ENCODE peak calls at places on chromosome 7, in four cellular contexts. C is IMR-90, J is BJ, B is colonic mucosa. W is an unnamed sample.

GRCh38 chr7:17099083-17099973 is 199.1 kb upstream of the AHR start:
- DNase-seq in C (no peak), J (no peak), B (peak), W (no peak)

GRCh38 chr7:907158-907980 is 31.0 kb downstream of the GET4 start:
- DNase-seq in C (no peak), J (no peak), B (no peak), W (no peak)

GRCh38 chr7:24829787-24830186 is 72.5 kb upstream of the GSDME start:
- DNase-seq in C (peak), J (no peak), B (no peak), W (no peak)

GRCh38 chr7:84372155-84372621 is 177.6 kb upstream of the SEMA3A start:
- DNase-seq in C (peak), J (peak), B (no peak), W (peak)

GRCh38 chr7:137953692-137954470 is 48.0 kb downstream of the CREB3L2 start:
- DNase-seq in C (peak), J (no peak), B (peak), W (no peak)

GRCh38 chr7:123864966-123865365 is 20.0 kb downstream of the HYAL4 start:
- DNase-seq in C (no peak), J (no peak), B (no peak), W (no peak)

GRCh38 chr7:120043250-120043649 is 229.7 kb upstream of the KCND2 start:
- DNase-seq in C (no peak), J (no peak), B (no peak), W (no peak)

GRCh38 chr7:2460641-2461040 is 15.6 kb downstream of the GRIFIN start:
- DNase-seq in C (no peak), J (no peak), B (no peak), W (no peak)

GRCh38 chr7:104536956-104537355 is 208.6 kb downstream of the LHFPL3 start:
- DNase-seq in C (no peak), J (no peak), B (no peak), W (no peak)

GRCh38 chr7:102927303-102927933 is 14.6 kb downstream of the LRRC17 start:
- DNase-seq in C (no peak), J (no peak), B (no peak), W (no peak)

GRCh38 chr7:140638311-140638791 is 2.3 kb downstream of the DENND2A start:
- DNase-seq in C (peak), J (no peak), B (no peak), W (no peak)

GRCh38 chr7:140641532-140642191 is 1.0 kb upstream of the DENND2A start:
- DNase-seq in C (no peak), J (no peak), B (no peak), W (no peak)

GRCh38 chr7:140640727-140641531 is at the start of gene DENND2A:
- DNase-seq in C (peak), J (no peak), B (peak), W (no peak)

GRCh38 chr7:140640060-140640611 is 477 bp downstream of the DENND2A start:
- DNase-seq in C (peak), J (no peak), B (no peak), W (no peak)

GRCh38 chr7:140639366-140640053 is 1.1 kb downstream of the DENND2A start:
- DNase-seq in C (peak), J (peak), B (no peak), W (no peak)
- H3K4me3 ChIP-seq in C (peak), J (peak), B (peak), W (peak)

DNA sequence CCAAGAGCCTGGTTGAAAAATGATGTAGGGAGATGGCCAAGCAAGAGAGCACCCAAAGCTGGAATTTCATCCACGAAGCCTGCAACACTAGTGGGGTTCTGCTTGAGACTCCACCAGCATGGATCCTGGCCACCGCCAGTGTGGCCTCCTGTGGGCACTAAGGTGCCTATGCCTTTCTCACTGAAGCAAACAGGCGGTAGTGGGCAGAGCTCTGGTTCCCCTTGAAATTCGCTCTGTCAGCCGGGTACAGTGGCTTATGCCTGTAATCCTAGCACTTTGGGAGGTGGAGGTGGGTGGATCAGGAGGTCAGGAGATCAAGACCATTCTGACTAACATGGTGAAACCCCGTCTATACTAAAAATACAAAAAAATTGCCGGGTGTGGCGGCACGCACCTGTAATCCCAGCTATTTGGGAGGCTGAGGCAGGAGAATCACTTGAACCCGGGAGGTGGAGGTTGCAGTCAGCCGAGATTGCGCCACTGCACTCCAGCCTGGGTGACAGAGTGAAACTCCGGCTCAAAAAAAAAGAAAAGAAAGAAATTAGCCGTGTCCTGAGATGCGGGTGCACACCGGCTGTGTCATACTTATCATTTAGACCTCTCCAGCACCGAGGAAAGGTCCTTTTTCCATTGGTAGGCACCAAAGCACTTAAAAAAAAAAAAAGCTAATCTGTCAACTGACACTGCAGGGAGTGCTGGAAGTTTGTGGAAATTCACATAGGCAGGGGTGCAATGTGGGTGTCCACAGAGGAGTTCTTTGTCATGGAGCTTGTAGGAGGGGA is 28.3 kb downstream of the CCM2 start:
- DNase-seq in C (no peak), J (no peak), B (no peak), W (no peak)
- TF ChIP-seq CTCF in C (no peak), J (no peak), B (no peak), W (no peak)

DNA sequence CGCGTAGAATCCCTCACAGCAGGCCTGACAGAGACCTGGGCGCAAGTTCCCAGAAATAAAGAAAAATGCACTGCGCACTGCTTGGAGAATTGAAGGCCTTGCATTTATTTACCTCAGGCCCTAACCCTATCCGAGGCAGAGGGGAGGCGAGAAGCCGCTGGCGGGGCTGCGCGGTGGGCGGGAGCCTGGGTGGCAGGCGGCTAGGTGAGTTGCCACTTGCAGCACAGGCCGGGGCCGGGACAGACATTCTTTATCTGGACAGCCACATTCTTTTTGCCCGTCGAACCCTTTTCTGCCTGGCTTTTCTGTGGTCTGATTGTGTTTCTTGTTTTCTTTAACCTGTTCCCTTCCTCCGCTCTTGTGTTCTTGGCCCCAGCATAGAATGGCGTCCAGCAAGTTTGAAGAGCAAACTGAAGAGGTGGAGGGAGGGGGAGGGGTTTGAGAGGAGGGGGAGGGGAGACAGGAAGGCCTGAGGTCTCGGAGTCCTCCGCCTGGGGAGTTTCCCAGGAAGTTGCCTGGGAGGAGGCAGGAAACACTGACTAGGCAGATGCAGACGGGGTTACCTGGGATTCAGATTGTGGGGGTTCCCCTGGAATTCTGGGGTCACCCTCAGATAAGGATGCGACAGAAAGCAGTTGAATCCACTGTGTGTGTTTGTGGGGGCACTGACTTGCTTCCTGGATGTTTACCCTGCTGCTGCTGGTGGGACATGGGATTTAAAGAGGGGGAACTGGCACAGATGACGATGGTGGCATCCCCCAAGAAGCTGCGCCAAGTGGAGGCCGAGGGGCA is 5.1 kb downstream of the SHH start:
- DNase-seq in C (no peak), J (no peak), B (peak), W (no peak)
- H3K4me3 ChIP-seq in C (no peak), J (no peak), B (no peak), W (no peak)

DNA sequence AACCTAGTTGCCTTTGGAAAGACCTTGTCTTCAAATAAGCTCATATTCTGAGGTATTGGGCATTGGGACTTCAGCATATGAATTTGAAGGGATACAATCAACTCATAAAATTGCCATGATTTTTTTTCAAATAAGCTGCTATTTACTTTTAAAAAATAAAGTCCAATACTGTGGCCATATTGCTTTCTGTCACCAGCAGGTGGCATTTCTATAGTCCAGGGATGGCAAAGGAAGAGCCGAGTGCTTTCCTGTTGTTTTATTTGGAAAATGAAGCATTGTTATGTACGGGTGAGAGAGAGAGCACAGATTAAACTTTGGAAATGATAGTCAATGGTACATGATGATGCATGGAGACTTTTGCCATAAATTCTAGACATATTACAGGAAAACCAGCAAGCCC is 104.1 kb upstream of the DPP6 start:
- DNase-seq in C (no peak), J (no peak), B (no peak), W (no peak)
- TF ChIP-seq CTCF in C (no peak), J (no peak), B (no peak), W (no peak)

GRCh38 chr7:11193131-11193867 is 219.6 kb downstream of the PHF14 start:
- DNase-seq in C (no peak), J (no peak), B (no peak), W (no peak)
- H3K4me3 ChIP-seq in C (peak), J (peak), B (no peak), W (peak)